ENCODE peak calls at places on chromosomes 7 and 10, in nine cellular contexts. Q is GM23338, T is HCT116, O is hepatocyte, X is PC-3, R is GM23248, P is SK-N-SH, S is MM.1S, C is neural progenitor cell. M is an unnamed sample.
A peak's percentile ranks its signal among the peaks of the same experiment; 100 is the strongest.

GRCh38 chr10:30158325-30158960 is 99.1 kb upstream of the JCAD start:
- DNase-seq in Q (no peak), T (no peak), O (no peak), X (no peak), R (peak; percentile 32), P (no peak), S (no peak), C (no peak), M (no peak)

GRCh38 chr10:48773580-48773979 is 88.9 kb downstream of the WDFY4 start:
- DNase-seq in Q (no peak), T (no peak), O (no peak), X (no peak), R (no peak), P (no peak), S (no peak), C (no peak), M (no peak)

GRCh38 chr10:131972474-131973071 is 9.2 kb downstream of the BNIP3 start:
- DNase-seq in Q (no peak), T (no peak), O (no peak), X (no peak), R (no peak), P (peak; percentile 77), S (no peak), C (no peak), M (no peak)

GRCh38 chr7:37817219-37817618 is 31.2 kb upstream of the NME8 start:
- DNase-seq in Q (no peak), T (no peak), O (no peak), X (no peak), R (no peak), P (no peak), S (no peak), C (no peak), M (no peak)

GRCh38 chr7:26144681-26145080 is 7.3 kb upstream of the NFE2L3 start:
- DNase-seq in Q (no peak), T (no peak), O (no peak), X (no peak), R (peak; percentile 13), P (no peak), S (no peak), C (no peak), M (no peak)

GRCh38 chr10:69730251-69731156 is 71.2 kb upstream of the COL13A1 start:
- DNase-seq in Q (no peak), T (no peak), O (peak; percentile 35), X (no peak), R (peak; percentile 79), P (peak; percentile 56), S (no peak), C (no peak), M (no peak)

GRCh38 chr10:77844177-77844576 is 82.4 kb downstream of the DLG5 start:
- DNase-seq in Q (no peak), T (no peak), O (peak; percentile 69), X (no peak), R (no peak), P (no peak), S (no peak), C (no peak), M (no peak)

GRCh38 chr7:97859606-97860204 is 12.5 kb downstream of the ASNS start:
- DNase-seq in Q (no peak), T (no peak), O (no peak), X (no peak), R (peak; percentile 40), P (no peak), S (no peak), C (no peak), M (no peak)

DNA sequence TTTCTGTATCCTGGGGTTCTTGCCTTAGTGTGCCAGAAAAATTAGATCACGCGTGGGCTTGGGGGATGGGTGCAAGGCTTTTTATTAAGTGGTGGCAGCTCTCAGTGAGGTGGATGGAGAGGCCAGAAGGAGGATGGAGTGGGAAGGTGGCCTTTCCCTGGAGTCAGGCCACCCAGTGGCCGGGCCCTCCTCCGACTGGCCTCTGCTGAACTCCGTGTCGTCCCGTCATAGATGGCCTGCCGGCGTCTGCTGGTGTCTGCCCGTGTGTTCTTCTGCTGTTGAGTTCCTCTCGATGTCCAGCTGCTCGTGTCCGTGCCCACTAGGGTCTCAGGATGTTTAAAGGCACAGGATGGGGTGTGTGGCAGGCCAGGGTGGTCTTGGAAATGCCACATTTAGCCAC is 4.0 kb upstream of the ZNF746 start:
- DNase-seq in Q (no peak), T (no peak), O (no peak), X (no peak), R (no peak), P (no peak), S (no peak), C (no peak), M (no peak)
- TF ChIP-seq EZH2phosphoT487 in Q (no peak), T (no peak), O (no peak), X (no peak), R (no peak), P (no peak), S (no peak), C (no peak), M (no peak)

GRCh38 chr10:114508376-114508775 is 104.1 kb upstream of the AFAP1L2 start:
- DNase-seq in Q (no peak), T (no peak), O (no peak), X (no peak), R (no peak), P (no peak), S (no peak), C (no peak), M (no peak)

GRCh38 chr10:114504769-114505579 is 100.7 kb upstream of the AFAP1L2 start:
- DNase-seq in Q (peak; percentile 36), T (no peak), O (peak; percentile 10), X (peak; percentile 40), R (peak; percentile 71), P (no peak), S (no peak), C (no peak), M (no peak)

GRCh38 chr10:114502071-114502470 is 97.8 kb upstream of the AFAP1L2 start:
- DNase-seq in Q (no peak), T (no peak), O (no peak), X (no peak), R (no peak), P (no peak), S (no peak), C (no peak), M (no peak)

GRCh38 chr10:114507449-114507848 is 103.1 kb upstream of the AFAP1L2 start:
- DNase-seq in Q (no peak), T (no peak), O (peak; percentile 31), X (no peak), R (no peak), P (no peak), S (no peak), C (no peak), M (no peak)

DNA sequence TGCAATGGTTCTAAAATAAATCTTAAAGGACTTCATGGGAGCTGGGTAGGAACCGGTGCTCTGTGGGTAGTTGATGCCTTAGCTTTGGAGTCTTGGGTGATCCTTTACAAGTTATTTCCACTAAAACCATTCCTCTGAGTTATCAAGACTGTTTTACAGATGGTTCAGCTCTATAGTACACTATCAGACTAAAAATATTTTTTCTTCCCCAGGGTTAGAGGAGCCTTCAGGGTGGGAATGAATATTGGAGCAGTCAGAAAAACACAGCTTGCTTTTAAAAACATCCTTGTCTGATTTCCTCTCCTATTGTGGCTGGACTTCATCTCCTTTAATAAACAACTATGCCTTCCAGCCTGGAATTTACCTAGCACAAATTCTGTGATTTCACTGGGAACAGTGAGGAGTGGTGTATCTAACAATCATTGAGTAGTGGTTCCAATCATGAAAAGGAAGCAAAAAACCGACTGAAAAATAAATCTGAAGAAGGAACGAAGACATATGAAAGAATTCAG is 102.6 kb upstream of the AFAP1L2 start:
- DNase-seq in Q (no peak), T (no peak), O (no peak), X (no peak), R (no peak), P (no peak), S (no peak), C (no peak), M (no peak)
- H2AFZ ChIP-seq in Q (no peak overlapping the region), T (no peak overlapping the region), O (no peak overlapping the region), X (no peak overlapping the region), R (no peak overlapping the region), P (no peak overlapping the region), S (no peak overlapping the region), C (no peak overlapping the region), M (no peak overlapping the region)

DNA sequence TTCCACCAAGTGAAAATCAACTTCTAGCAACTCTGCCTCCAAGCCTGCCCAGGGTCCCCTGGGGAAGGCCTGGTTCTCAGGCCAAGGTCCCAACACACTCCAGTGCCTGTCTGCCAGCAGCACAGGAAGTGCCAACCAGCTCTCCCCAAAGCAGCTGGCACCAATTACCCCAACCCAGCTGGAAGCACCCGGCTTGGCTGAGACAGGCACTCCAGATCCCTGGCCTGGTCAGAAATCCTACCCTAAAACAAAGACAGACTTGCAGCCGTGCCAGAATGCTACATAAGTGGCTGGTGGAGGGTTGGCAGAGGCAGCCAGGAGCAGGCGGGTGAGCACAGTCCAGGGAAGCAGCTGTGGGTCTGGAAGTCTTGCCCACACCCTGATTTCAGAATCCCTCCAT is 200.2 kb downstream of the LSM5 start:
- DNase-seq in Q (no peak), T (no peak), O (no peak), X (no peak), R (no peak), P (peak; percentile 37), S (no peak), C (no peak), M (no peak)
- TF ChIP-seq EZH2phosphoT487 in Q (no peak), T (no peak), O (no peak), X (no peak), R (no peak), P (no peak), S (no peak), C (no peak), M (no peak)

GRCh38 chr10:12849351-12850181 is 151.9 kb downstream of the CCDC3 start:
- DNase-seq in Q (no peak), T (no peak), O (no peak), X (no peak), R (no peak), P (peak; percentile 52), S (no peak), C (no peak), M (no peak)
- H2AFZ ChIP-seq in Q (peak overlapping the region; percentile 80), T (no peak overlapping the region), O (peak overlapping the region; percentile 9), X (no peak overlapping the region), R (no peak overlapping the region), P (no peak overlapping the region), S (no peak overlapping the region), C (peak overlapping the region; percentile 50), M (no peak overlapping the region)

GRCh38 chr10:71972746-71973695 is 8.8 kb downstream of the CHST3 start:
- DNase-seq in Q (no peak), T (no peak), O (no peak), X (no peak), R (peak; percentile 39), P (no peak), S (no peak), C (no peak), M (no peak)
- TF ChIP-seq EZH2phosphoT487 in Q (no peak), T (no peak), O (no peak), X (no peak), R (no peak), P (no peak), S (no peak), C (no peak), M (no peak)